ENCODE peak calls at places on chromosomes 3 and 15, in four cellular contexts. H, G, B and F are unnamed samples.

GRCh38 chr15:30671309-30671708 is 45.4 kb downstream of the ARHGAP11B start:
- DNase-seq in H (no peak), G (no peak), B (no peak), F (no peak)

GRCh38 chr3:123409443-123410148 is 39.3 kb downstream of the ADCY5 start:
- DNase-seq in H (no peak), G (peak; percentile 37), B (no peak), F (no peak)

GRCh38 chr15:63301088-63301487 is 23.7 kb downstream of the APH1B start:
- DNase-seq in G (no peak), H (no peak), B (no peak), F (no peak)

GRCh38 chr3:140830391-140830790 is 111.2 kb upstream of the SLC25A36 start:
- DNase-seq in B (no peak), H (no peak), G (no peak), F (no peak)

GRCh38 chr3:107598926-107599754 is 76.4 kb downstream of the BBX start:
- DNase-seq in B (peak; percentile 23), H (no peak), G (no peak), F (peak; percentile 51)

GRCh38 chr3:27307566-27307965 is 61.6 kb downstream of the NEK10 start:
- DNase-seq in H (no peak), B (no peak), G (no peak), F (peak; percentile 34)

GRCh38 chr3:77524467-77524866 is 484.6 kb downstream of the ROBO2 start:
- DNase-seq in G (no peak), H (no peak), B (no peak), F (no peak)

GRCh38 chr15:65192016-65192415 is 6.9 kb upstream of the CLPX start:
- DNase-seq in H (no peak), B (no peak), G (no peak), F (no peak)

GRCh38 chr15:60383008-60383694 is 14.6 kb downstream of the ANXA2 start:
- DNase-seq in G (no peak), B (no peak), H (no peak), F (no peak)

GRCh38 chr3:82048711-82049110 is 287.3 kb upstream of the GBE1 start:
- DNase-seq in H (no peak), B (no peak), G (no peak), F (no peak)

GRCh38 chr3:177827517-177828249 is 630.4 kb upstream of the TBL1XR1 start:
- DNase-seq in B (no peak), H (no peak), G (peak; percentile 90), F (peak; percentile 78)

GRCh38 chr3:14353486-14353885 is 48.9 kb upstream of the SLC6A6 start:
- DNase-seq in H (no peak), G (no peak), B (no peak), F (peak; percentile 18)

GRCh38 chr3:38992117-38992779 is 59.5 kb downstream of the SCN11A start:
- DNase-seq in G (peak; percentile 90), B (no peak), H (no peak), F (peak; percentile 56)